ENCODE peak calls at places on chromosomes 16 and 17, in seven cellular contexts. G is fibroblast of lung; M is CD4-positive, CD25-positive, alpha-beta regulatory T cell; N is stomach; P is GM23248; F is adipocyte; J is naive thymus-derived CD4-positive, alpha-beta T cell. T is an unnamed sample. For H3K4me1, the result is how much of the 10 kb centered on the place peaks cover.

GRCh38 chr17:3447625-3448024 is 14.0 kb upstream of the OR1E2 start:
- DNase-seq in J (no peak), G (peak), N (no peak), F (no peak), M (peak), P (peak), T (no peak)

GRCh38 chr16:88789593-88789992 is 4.6 kb upstream of the PIEZO1 start:
- DNase-seq in M (no peak), N (no peak), F (no peak), G (no peak), P (no peak), J (no peak), T (no peak)

GRCh38 chr17:45912319-45912718 is 18.0 kb downstream of the MAPT start:
- DNase-seq in J (no peak), N (no peak), P (no peak), M (no peak), F (no peak), G (no peak), T (no peak)

GRCh38 chr17:6456914-6457687 is 12.8 kb downstream of the PIMREG start:
- DNase-seq in P (peak), M (no peak), J (no peak), G (peak), F (peak), N (peak), T (peak)

GRCh38 chr17:49836111-49837030 is 11.5 kb downstream of the TAC4 start:
- DNase-seq in F (no peak), P (peak), M (no peak), G (peak), J (no peak), N (peak), T (peak)

GRCh38 chr16:89723279-89724250 is 2.2 kb downstream of the ZNF276 start:
- DNase-seq in G (peak), P (peak), M (peak), F (no peak), J (peak), N (peak), T (no peak)

GRCh38 chr16:4826980-4827379 is 20.1 kb downstream of the GLYR1 start:
- DNase-seq in G (no peak), J (no peak), P (no peak), N (no peak), F (no peak), M (no peak), T (no peak)

GRCh38 chr16:89549007-89549700 is 11.3 kb upstream of the RPL13 start:
- DNase-seq in F (no peak), M (peak), G (no peak), N (no peak), P (no peak), J (peak), T (no peak)

GRCh38 chr16:50699345-50700159 is 6.1 kb downstream of the NOD2 start:
- DNase-seq in J (no peak), G (no peak), P (peak), F (no peak), N (no peak), M (no peak), T (no peak)

GRCh38 chr17:57604771-57605733 is 140.0 kb downstream of the CCDC182 start:
- DNase-seq in F (peak), P (peak), J (peak), M (peak), G (peak), N (peak), T (peak)

GRCh38 chr17:80247561-80247960 is 13.1 kb upstream of the RNF213 start:
- DNase-seq in N (no peak), M (no peak), G (no peak), F (no peak), J (no peak), P (no peak), T (no peak)

GRCh38 chr17:61097786-61098185 is 301.9 kb upstream of the TBX2 start:
- DNase-seq in N (no peak), P (no peak), M (no peak), F (no peak), J (no peak), G (no peak), T (no peak)

GRCh38 chr17:39404542-39405378 is 3.3 kb upstream of the FBXL20 start:
- DNase-seq in M (peak), P (peak), N (no peak), G (peak), J (no peak), F (peak), T (no peak)

GRCh38 chr16:77353587-77354263 is 81.1 kb downstream of the ADAMTS18 start:
- DNase-seq in J (no peak), F (no peak), P (no peak), M (no peak), G (no peak), N (no peak), T (no peak)

GRCh38 chr17:64309021-64309420 is 46.0 kb upstream of the TEX2 start:
- DNase-seq in M (no peak), J (no peak), P (no peak), N (no peak), F (no peak), G (no peak), T (no peak)

GRCh38 chr16:72384651-72385050 is 212.7 kb upstream of the PMFBP1 start:
- DNase-seq in J (no peak), M (no peak), N (no peak), P (no peak), F (no peak), G (no peak), T (no peak)

DNA sequence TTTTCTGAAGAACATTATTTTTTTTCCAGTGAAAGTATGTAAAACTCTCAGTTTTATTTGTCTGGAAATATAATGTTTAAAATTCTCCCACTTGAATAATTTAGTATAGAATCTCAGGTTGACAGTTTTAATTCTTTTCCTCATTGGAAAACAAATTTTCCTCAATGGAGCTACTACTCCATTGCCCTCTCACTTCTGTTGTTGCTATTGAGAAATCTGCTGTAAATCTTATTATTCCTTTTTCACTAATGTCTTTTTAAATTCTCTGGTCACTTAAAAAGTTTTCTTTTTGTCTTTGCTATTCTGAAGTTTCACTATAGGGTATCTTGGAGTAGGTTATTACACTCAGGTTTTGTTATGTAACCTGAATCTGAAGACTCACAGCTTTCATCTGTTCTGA is 216.1 kb upstream of the PMFBP1 start:
- DNase-seq in P (no peak), N (no peak), M (no peak), F (no peak), J (no peak), G (no peak), T (no peak)
- H3K4me1 ChIP-seq in P (under half), N (under half), M (under half), F (under half), J (under half), G (under half), T (under half)

DNA sequence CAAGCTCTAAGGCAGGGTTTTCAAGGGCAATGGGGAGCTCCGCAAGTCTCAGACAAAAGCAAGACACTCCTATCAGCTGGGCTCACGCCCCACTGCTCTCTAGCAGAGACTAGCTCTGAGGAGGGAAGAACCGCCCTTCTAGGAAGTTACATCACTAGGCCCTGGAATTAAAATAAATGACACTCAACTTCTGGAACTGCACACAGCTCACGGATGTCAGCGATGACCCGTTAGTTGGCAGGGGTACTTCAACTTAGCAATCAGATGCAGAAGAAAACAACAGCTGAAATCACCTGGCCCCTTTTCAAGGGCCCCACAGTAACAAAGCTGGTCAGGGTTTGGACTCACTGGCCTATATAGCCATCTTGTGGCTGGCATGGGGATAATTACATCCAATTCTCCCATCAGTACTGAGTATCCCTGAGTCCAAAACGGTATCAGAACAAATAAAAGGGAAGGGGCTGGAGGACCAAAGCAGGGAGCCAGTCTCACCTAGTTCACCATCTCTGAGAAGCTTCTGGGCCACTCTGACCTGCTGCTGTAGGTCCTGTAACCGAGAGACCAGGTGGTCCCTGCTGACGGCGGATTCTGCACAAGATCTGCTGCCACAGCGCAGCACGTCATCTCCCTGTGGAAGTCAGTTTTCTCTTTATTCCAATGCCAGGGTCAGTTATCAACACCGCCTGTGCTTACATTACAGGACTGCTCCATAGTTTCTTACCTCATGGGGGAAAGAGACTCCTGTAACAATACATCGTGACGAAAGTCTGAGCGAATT is 22.2 kb downstream of the SERPINF1 start:
- DNase-seq in F (peak), N (peak), M (peak), J (no peak), G (peak), P (peak), T (peak)
- H3K4me1 ChIP-seq in F (half or more), N (half or more), M (under half), J (under half), G (under half), P (under half), T (under half)

DNA sequence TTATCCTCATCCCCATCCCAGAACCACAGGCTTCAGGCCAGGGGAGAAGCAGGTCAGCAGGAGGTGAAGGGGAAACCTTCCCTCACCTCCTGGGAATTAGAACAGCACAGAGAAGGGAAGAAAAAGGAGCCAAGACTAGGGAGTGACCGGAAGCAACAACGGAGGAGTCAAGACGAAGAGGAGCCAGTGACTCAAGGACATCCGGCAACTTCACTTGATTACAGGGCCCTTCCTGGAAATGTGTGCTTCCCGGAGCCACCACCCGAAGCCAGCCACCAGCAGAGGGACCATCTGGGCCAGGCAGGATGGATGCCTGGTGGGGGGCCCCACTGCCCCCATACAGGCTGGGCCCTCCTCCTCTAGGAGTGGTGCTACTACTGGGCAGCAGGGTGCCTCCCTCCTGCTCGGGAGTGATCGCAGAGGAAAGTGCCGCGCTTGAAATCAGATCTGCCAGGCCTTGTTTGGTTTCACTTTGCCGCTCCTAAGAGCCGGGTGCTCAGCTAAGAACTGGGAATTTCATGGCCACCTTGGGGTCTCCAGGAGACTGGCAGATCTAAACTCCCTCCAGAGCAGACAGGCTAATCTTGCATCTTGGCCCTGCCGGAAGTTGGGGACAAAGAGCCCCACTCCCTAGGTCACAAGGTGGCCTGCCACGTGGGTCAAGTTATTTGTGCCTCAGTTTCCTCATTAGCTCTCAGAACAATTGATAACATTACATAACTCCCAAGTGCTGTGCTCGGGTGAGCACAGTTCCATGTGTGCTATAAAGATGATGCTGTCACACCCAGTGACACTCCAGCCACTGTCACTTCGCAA is 6.6 kb downstream of the CDC42EP4 start:
- DNase-seq in P (peak), F (peak), J (no peak), N (peak), G (peak), M (no peak), T (peak)
- H3K4me1 ChIP-seq in P (half or more), F (half or more), J (under half), N (half or more), G (under half), M (under half), T (under half)

DNA sequence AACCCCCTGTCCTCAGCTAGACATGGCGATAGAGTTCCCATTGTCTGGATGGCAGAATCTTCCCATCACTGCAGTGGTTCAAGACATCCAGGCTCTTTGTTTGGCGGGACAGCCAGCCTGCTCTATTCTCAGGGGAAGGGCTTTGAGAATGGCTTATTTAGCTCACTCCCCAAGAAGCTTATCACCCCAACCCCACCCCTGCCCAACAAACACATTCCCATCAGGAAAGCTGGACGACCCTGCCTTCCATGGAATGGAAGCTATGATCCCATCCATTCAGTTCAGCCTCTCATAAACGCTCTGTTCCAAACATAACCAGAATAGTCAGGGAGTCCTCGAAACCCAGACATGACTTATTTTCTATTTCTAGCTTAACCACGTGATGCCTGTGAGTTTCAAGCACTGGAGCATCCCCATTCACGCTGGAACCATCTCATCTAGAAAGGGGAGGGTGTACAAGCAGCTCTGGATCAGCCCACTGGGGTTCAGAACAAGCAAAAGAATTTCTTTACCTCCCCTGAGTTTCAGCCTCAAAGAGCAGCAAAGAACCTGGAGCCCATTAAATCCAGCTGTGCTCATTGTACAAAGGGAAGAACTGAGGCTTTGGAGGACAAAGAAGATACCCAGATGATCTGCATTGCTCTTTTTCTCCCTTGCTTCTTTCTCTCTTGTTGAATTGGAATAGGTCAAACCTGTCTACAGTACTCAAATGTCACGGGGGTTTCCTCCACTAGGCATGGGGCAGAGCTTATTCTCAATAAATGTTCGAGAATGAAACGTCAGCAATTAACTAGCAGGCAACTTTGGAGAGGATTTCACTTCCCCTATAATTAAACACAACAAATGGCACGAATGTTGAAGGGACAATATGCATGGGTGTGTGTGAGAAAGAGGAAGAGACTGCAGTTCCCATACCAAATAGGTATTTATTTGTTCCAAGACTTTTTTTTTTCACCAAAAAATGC is 93.1 kb downstream of the XYLT1 start:
- DNase-seq in M (no peak), P (peak), F (no peak), J (no peak), G (no peak), N (no peak), T (no peak)
- H3K4me1 ChIP-seq in M (under half), P (under half), F (under half), J (under half), G (under half), N (half or more), T (under half)

DNA sequence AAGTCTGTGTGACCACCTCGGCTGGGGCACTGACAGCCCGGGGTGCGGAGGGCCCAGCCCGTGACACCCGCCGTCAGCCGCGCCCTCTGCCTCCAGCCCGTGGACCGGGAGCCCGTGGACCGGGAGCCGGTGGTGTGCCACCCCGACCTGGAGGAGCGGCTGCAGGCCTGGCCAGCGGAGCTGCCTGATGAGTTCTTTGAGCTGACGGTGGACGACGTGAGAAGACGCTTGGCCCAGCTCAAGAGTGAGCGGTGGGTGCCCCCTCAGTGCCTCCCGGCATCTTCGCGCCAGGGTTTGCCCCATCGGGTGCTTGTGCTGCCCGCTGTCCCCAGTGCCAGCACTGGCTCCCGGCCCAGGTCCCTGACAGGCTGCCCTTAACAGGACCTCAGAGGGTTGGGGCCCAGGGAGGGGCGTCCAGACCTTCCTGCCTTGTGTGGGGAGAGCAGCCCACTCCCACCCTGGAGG is 13.7 kb downstream of the CENPX start:
- DNase-seq in J (no peak), G (no peak), P (no peak), M (no peak), F (no peak), N (no peak), T (no peak)
- H3K4me1 ChIP-seq in J (under half), G (under half), P (under half), M (under half), F (under half), N (under half), T (under half)

GRCh38 chr16:27670071-27670825 is 120.3 kb downstream of the KATNIP start:
- DNase-seq in N (no peak), M (no peak), G (no peak), P (no peak), F (no peak), J (no peak), T (no peak)

GRCh38 chr16:27671410-27671809 is 121.5 kb downstream of the KATNIP start:
- DNase-seq in G (no peak), J (no peak), N (no peak), M (no peak), P (no peak), F (no peak), T (no peak)

GRCh38 chr16:27660507-27660906 is 110.6 kb downstream of the KATNIP start:
- DNase-seq in N (no peak), G (no peak), F (no peak), M (no peak), P (no peak), J (no peak), T (no peak)

GRCh38 chr16:27665881-27666280 is 115.9 kb downstream of the KATNIP start:
- DNase-seq in M (no peak), P (no peak), N (no peak), F (no peak), G (no peak), J (no peak), T (no peak)
- H3K4me1 ChIP-seq in M (under half), P (under half), N (under half), F (under half), G (under half), J (under half), T (under half)

DNA sequence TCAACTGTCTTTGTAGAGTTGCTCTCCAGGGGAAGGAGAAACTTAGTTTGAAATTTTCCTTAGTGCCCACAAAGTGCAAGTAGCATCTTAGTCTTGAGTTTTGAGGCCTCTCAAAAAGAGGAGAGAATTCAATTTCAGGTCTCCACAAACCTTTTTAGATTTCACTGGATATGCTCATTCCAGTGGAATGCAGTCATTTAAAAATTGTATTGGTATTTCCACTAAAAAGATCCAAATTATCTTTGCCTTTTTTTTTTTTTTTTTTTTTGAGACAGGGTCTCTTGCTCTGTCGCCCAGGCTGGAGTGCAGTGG is 6.9 kb upstream of the FOXJ1 start:
- DNase-seq in G (no peak), P (no peak), F (no peak), N (no peak), M (no peak), J (no peak), T (no peak)
- H3K4me1 ChIP-seq in G (under half), P (under half), F (under half), N (under half), M (half or more), J (half or more), T (under half)

T was measured in aorta.